ENCODE peak calls at places on chromosomes 6 and 20, in eight cellular contexts. One of them, this sample, is unnamed.

GRCh38 chr20:44997668-44998067 is 31.4 kb downstream of the STK4 start:
- DNase-seq in ELR: no peak
- DNase-seq in 8988T: no peak
- DNase-seq in GM20000: no peak
- DNase-seq in H54: no peak
- DNase-seq in NCI-H2081: no peak
- DNase-seq in hepatic stellate cell: no peak
- DNase-seq in EH: no peak
- DNase-seq in this sample: no peak

GRCh38 chr6:2804516-2804915 is 37.1 kb downstream of the SERPINB1 start:
- DNase-seq in GM20000: no peak
- DNase-seq in ELR: no peak
- DNase-seq in NCI-H2081: no peak
- DNase-seq in hepatic stellate cell: no peak
- DNase-seq in H54: no peak
- DNase-seq in EH: no peak
- DNase-seq in 8988T: no peak
- DNase-seq in this sample: no peak

GRCh38 chr6:46216879-46217278 is 46.1 kb upstream of the ENPP5 start:
- DNase-seq in H54: no peak
- DNase-seq in hepatic stellate cell: no peak
- DNase-seq in ELR: no peak
- DNase-seq in NCI-H2081: no peak
- DNase-seq in GM20000: no peak
- DNase-seq in 8988T: no peak
- DNase-seq in EH: no peak
- DNase-seq in this sample: no peak

GRCh38 chr20:36717657-36718056 is 28.2 kb downstream of the NDRG3 start:
- DNase-seq in EH: peak
- DNase-seq in H54: no peak
- DNase-seq in ELR: peak
- DNase-seq in GM20000: no peak
- DNase-seq in NCI-H2081: no peak
- DNase-seq in hepatic stellate cell: no peak
- DNase-seq in 8988T: no peak
- DNase-seq in this sample: no peak

GRCh38 chr6:166796610-166797009 is 159.7 kb downstream of the RNASET2 start:
- DNase-seq in 8988T: no peak
- DNase-seq in ELR: no peak
- DNase-seq in GM20000: no peak
- DNase-seq in EH: no peak
- DNase-seq in H54: no peak
- DNase-seq in hepatic stellate cell: no peak
- DNase-seq in NCI-H2081: no peak
- DNase-seq in this sample: no peak

GRCh38 chr6:84546427-84546914 is 217.9 kb downstream of the TBX18 start:
- DNase-seq in hepatic stellate cell: no peak
- DNase-seq in NCI-H2081: no peak
- DNase-seq in EH: peak
- DNase-seq in ELR: no peak
- DNase-seq in GM20000: no peak
- DNase-seq in 8988T: no peak
- DNase-seq in H54: no peak
- DNase-seq in this sample: peak

GRCh38 chr6:142823579-142823902 is 121.4 kb downstream of the HIVEP2 start:
- DNase-seq in 8988T: no peak
- DNase-seq in hepatic stellate cell: no peak
- DNase-seq in H54: no peak
- DNase-seq in NCI-H2081: no peak
- DNase-seq in ELR: no peak
- DNase-seq in EH: no peak
- DNase-seq in GM20000: no peak
- DNase-seq in this sample: no peak

GRCh38 chr6:124368131-124368530 is 564.5 kb downstream of the NKAIN2 start:
- DNase-seq in EH: no peak
- DNase-seq in H54: no peak
- DNase-seq in ELR: no peak
- DNase-seq in GM20000: no peak
- DNase-seq in hepatic stellate cell: no peak
- DNase-seq in NCI-H2081: no peak
- DNase-seq in 8988T: no peak
- DNase-seq in this sample: no peak

GRCh38 chr20:13984211-13984610 is 6.2 kb downstream of the SEL1L2 start:
- DNase-seq in GM20000: no peak
- DNase-seq in 8988T: no peak
- DNase-seq in EH: no peak
- DNase-seq in hepatic stellate cell: no peak
- DNase-seq in H54: no peak
- DNase-seq in NCI-H2081: no peak
- DNase-seq in ELR: no peak
- DNase-seq in this sample: no peak

GRCh38 chr6:127811939-127812338 is 88.9 kb downstream of the THEMIS start:
- DNase-seq in GM20000: no peak
- DNase-seq in EH: no peak
- DNase-seq in ELR: no peak
- DNase-seq in hepatic stellate cell: no peak
- DNase-seq in 8988T: no peak
- DNase-seq in H54: no peak
- DNase-seq in NCI-H2081: no peak
- DNase-seq in this sample: no peak

GRCh38 chr6:128719786-128720185 is 163.2 kb upstream of the LAMA2 start:
- DNase-seq in hepatic stellate cell: no peak
- DNase-seq in H54: no peak
- DNase-seq in EH: no peak
- DNase-seq in NCI-H2081: no peak
- DNase-seq in 8988T: no peak
- DNase-seq in ELR: no peak
- DNase-seq in GM20000: no peak
- DNase-seq in this sample: no peak

GRCh38 chr6:14671261-14671681 is 553.7 kb downstream of the CD83 start:
- DNase-seq in 8988T: no peak
- DNase-seq in NCI-H2081: no peak
- DNase-seq in ELR: peak
- DNase-seq in EH: peak
- DNase-seq in GM20000: no peak
- DNase-seq in H54: no peak
- DNase-seq in hepatic stellate cell: no peak
- DNase-seq in this sample: no peak

GRCh38 chr6:167726043-167726442 is 100.7 kb upstream of the AFDN start:
- DNase-seq in GM20000: no peak
- DNase-seq in NCI-H2081: no peak
- DNase-seq in 8988T: no peak
- DNase-seq in EH: no peak
- DNase-seq in ELR: no peak
- DNase-seq in hepatic stellate cell: no peak
- DNase-seq in H54: no peak
- DNase-seq in this sample: no peak

GRCh38 chr6:35776364-35777215 is at the start of gene CLPSL2:
- DNase-seq in 8988T: peak
- DNase-seq in H54: no peak
- DNase-seq in hepatic stellate cell: no peak
- DNase-seq in EH: no peak
- DNase-seq in NCI-H2081: peak
- DNase-seq in ELR: peak
- DNase-seq in GM20000: peak
- DNase-seq in this sample: no peak

GRCh38 chr20:11766961-11767360 is 150.7 kb upstream of the BTBD3 start:
- DNase-seq in H54: no peak
- DNase-seq in EH: peak
- DNase-seq in NCI-H2081: no peak
- DNase-seq in GM20000: no peak
- DNase-seq in 8988T: no peak
- DNase-seq in ELR: no peak
- DNase-seq in hepatic stellate cell: no peak
- DNase-seq in this sample: no peak

GRCh38 chr6:105606871-105607421 is 204.1 kb upstream of the PREP start:
- DNase-seq in NCI-H2081: no peak
- DNase-seq in ELR: peak
- DNase-seq in 8988T: no peak
- DNase-seq in GM20000: no peak
- DNase-seq in hepatic stellate cell: no peak
- DNase-seq in EH: peak
- DNase-seq in H54: no peak
- DNase-seq in this sample: no peak

GRCh38 chr20:4160761-4161305 is 145.5 kb upstream of the RNF24 start:
- DNase-seq in NCI-H2081: no peak
- DNase-seq in H54: no peak
- DNase-seq in hepatic stellate cell: no peak
- DNase-seq in EH: no peak
- DNase-seq in GM20000: no peak
- DNase-seq in ELR: peak
- DNase-seq in 8988T: no peak
- DNase-seq in this sample: no peak

GRCh38 chr20:48191200-48191599 is 405.9 kb upstream of the SULF2 start:
- DNase-seq in H54: no peak
- DNase-seq in EH: peak
- DNase-seq in hepatic stellate cell: no peak
- DNase-seq in ELR: no peak
- DNase-seq in NCI-H2081: no peak
- DNase-seq in 8988T: no peak
- DNase-seq in GM20000: no peak
- DNase-seq in this sample: no peak

GRCh38 chr6:107106165-107106564 is 9.2 kb downstream of the BEND3 start:
- DNase-seq in GM20000: no peak
- DNase-seq in NCI-H2081: no peak
- DNase-seq in hepatic stellate cell: no peak
- DNase-seq in ELR: no peak
- DNase-seq in H54: no peak
- DNase-seq in EH: no peak
- DNase-seq in 8988T: no peak
- DNase-seq in this sample: no peak

GRCh38 chr6:62367601-62368000 is 81.6 kb upstream of the KHDRBS2 start:
- DNase-seq in NCI-H2081: peak
- DNase-seq in hepatic stellate cell: no peak
- DNase-seq in GM20000: peak
- DNase-seq in H54: no peak
- DNase-seq in ELR: no peak
- DNase-seq in 8988T: no peak
- DNase-seq in EH: no peak
- DNase-seq in this sample: no peak

GRCh38 chr6:54991761-54992330 is 145.3 kb downstream of the FAM83B start:
- DNase-seq in H54: no peak
- DNase-seq in NCI-H2081: no peak
- DNase-seq in EH: no peak
- DNase-seq in 8988T: no peak
- DNase-seq in hepatic stellate cell: no peak
- DNase-seq in ELR: no peak
- DNase-seq in GM20000: no peak
- DNase-seq in this sample: no peak

GRCh38 chr20:63158845-63159244 is 57.1 kb downstream of the YTHDF1 start:
- DNase-seq in 8988T: no peak
- DNase-seq in ELR: no peak
- DNase-seq in hepatic stellate cell: no peak
- DNase-seq in NCI-H2081: no peak
- DNase-seq in EH: no peak
- DNase-seq in GM20000: no peak
- DNase-seq in H54: no peak
- DNase-seq in this sample: no peak

GRCh38 chr6:147141690-147142308 is 62.4 kb upstream of the STXBP5 start:
- DNase-seq in hepatic stellate cell: no peak
- DNase-seq in H54: no peak
- DNase-seq in EH: peak
- DNase-seq in 8988T: no peak
- DNase-seq in ELR: peak
- DNase-seq in NCI-H2081: no peak
- DNase-seq in GM20000: no peak
- DNase-seq in this sample: no peak

GRCh38 chr6:79230149-79230548 is 4.3 kb downstream of the HMGN3 start:
- DNase-seq in EH: peak
- DNase-seq in H54: no peak
- DNase-seq in ELR: no peak
- DNase-seq in hepatic stellate cell: no peak
- DNase-seq in NCI-H2081: no peak
- DNase-seq in GM20000: no peak
- DNase-seq in 8988T: no peak
- DNase-seq in this sample: no peak

GRCh38 chr6:134894800-134895199 is 55.1 kb downstream of the ALDH8A1 start:
- DNase-seq in NCI-H2081: no peak
- DNase-seq in EH: no peak
- DNase-seq in hepatic stellate cell: no peak
- DNase-seq in H54: no peak
- DNase-seq in 8988T: no peak
- DNase-seq in GM20000: no peak
- DNase-seq in ELR: no peak
- DNase-seq in this sample: no peak

GRCh38 chr20:24160563-24161355 is 172.2 kb upstream of the GGTLC1 start:
- DNase-seq in 8988T: no peak
- DNase-seq in NCI-H2081: no peak
- DNase-seq in hepatic stellate cell: peak
- DNase-seq in GM20000: no peak
- DNase-seq in EH: peak
- DNase-seq in H54: peak
- DNase-seq in ELR: peak
- DNase-seq in this sample: peak

GRCh38 chr6:142291512-142291911 is 10.3 kb upstream of the ADGRG6 start:
- DNase-seq in NCI-H2081: no peak
- DNase-seq in H54: no peak
- DNase-seq in ELR: no peak
- DNase-seq in EH: no peak
- DNase-seq in GM20000: no peak
- DNase-seq in hepatic stellate cell: no peak
- DNase-seq in 8988T: no peak
- DNase-seq in this sample: no peak

GRCh38 chr6:34575326-34575725 is 19.2 kb upstream of the SPDEF start:
- DNase-seq in NCI-H2081: no peak
- DNase-seq in ELR: no peak
- DNase-seq in GM20000: no peak
- DNase-seq in H54: no peak
- DNase-seq in 8988T: no peak
- DNase-seq in EH: no peak
- DNase-seq in hepatic stellate cell: peak
- DNase-seq in this sample: no peak

GRCh38 chr6:2803731-2804429 is 37.8 kb downstream of the SERPINB1 start:
- DNase-seq in EH: no peak
- DNase-seq in GM20000: no peak
- DNase-seq in ELR: no peak
- DNase-seq in hepatic stellate cell: no peak
- DNase-seq in NCI-H2081: no peak
- DNase-seq in H54: no peak
- DNase-seq in 8988T: no peak
- DNase-seq in this sample: no peak

GRCh38 chr6:19452495-19452894 is 384.7 kb upstream of the ID4 start:
- DNase-seq in H54: no peak
- DNase-seq in GM20000: no peak
- DNase-seq in 8988T: no peak
- DNase-seq in ELR: no peak
- DNase-seq in NCI-H2081: no peak
- DNase-seq in hepatic stellate cell: no peak
- DNase-seq in EH: no peak
- DNase-seq in this sample: no peak

GRCh38 chr6:71509142-71509541 is 220.5 kb downstream of the OGFRL1 start:
- DNase-seq in H54: no peak
- DNase-seq in 8988T: no peak
- DNase-seq in EH: no peak
- DNase-seq in ELR: no peak
- DNase-seq in GM20000: no peak
- DNase-seq in NCI-H2081: no peak
- DNase-seq in hepatic stellate cell: no peak
- DNase-seq in this sample: no peak

GRCh38 chr6:150028799-150029198 is 3.5 kb upstream of the RAET1L start:
- DNase-seq in hepatic stellate cell: no peak
- DNase-seq in 8988T: no peak
- DNase-seq in NCI-H2081: no peak
- DNase-seq in GM20000: no peak
- DNase-seq in ELR: no peak
- DNase-seq in EH: no peak
- DNase-seq in H54: no peak
- DNase-seq in this sample: no peak

GRCh38 chr6:127340171-127340570 is 3.2 kb downstream of the ECHDC1 start:
- DNase-seq in ELR: no peak
- DNase-seq in hepatic stellate cell: no peak
- DNase-seq in GM20000: no peak
- DNase-seq in NCI-H2081: no peak
- DNase-seq in 8988T: no peak
- DNase-seq in EH: no peak
- DNase-seq in H54: no peak
- DNase-seq in this sample: no peak

GRCh38 chr20:51966296-51966971 is 164.1 kb upstream of the SALL4 start:
- DNase-seq in hepatic stellate cell: peak
- DNase-seq in NCI-H2081: peak
- DNase-seq in EH: peak
- DNase-seq in H54: peak
- DNase-seq in ELR: peak
- DNase-seq in 8988T: peak
- DNase-seq in GM20000: peak
- DNase-seq in this sample: no peak